ENCODE peak calls at places on chromosomes 16 and 17, in six cellular contexts. One of them, this sample, is unnamed.

GRCh38 chr17:48259710-48260291 is 152.2 kb downstream of the SNX11 start:
- DNase-seq in activated T-cell treated with anti-CD3 and anti-CD28 coated beads, Interleukin-2, amount 50 U/mL, for 48 hours: no peak
- DNase-seq in HL-60: no peak
- DNase-seq in EL: peak
- DNase-seq in NCI-H1436: peak
- DNase-seq in SJCRH30: peak
- DNase-seq in this sample: peak

GRCh38 chr16:88296437-88297177 is 86.2 kb upstream of the ZNF469 start:
- DNase-seq in activated T-cell treated with anti-CD3 and anti-CD28 coated beads, Interleukin-2, amount 50 U/mL, for 48 hours: no peak
- DNase-seq in HL-60: no peak
- DNase-seq in EL: no peak
- DNase-seq in NCI-H1436: no peak
- DNase-seq in SJCRH30: no peak
- DNase-seq in this sample: no peak

GRCh38 chr16:78297066-78297666 is 197.7 kb downstream of the WWOX start:
- DNase-seq in activated T-cell treated with anti-CD3 and anti-CD28 coated beads, Interleukin-2, amount 50 U/mL, for 48 hours: no peak
- DNase-seq in HL-60: no peak
- DNase-seq in EL: no peak
- DNase-seq in NCI-H1436: no peak
- DNase-seq in SJCRH30: peak
- DNase-seq in this sample: peak

GRCh38 chr17:68585643-68586042 is 15.5 kb downstream of the FAM20A start:
- DNase-seq in activated T-cell treated with anti-CD3 and anti-CD28 coated beads, Interleukin-2, amount 50 U/mL, for 48 hours: no peak
- DNase-seq in HL-60: no peak
- DNase-seq in EL: no peak
- DNase-seq in NCI-H1436: no peak
- DNase-seq in SJCRH30: no peak
- DNase-seq in this sample: no peak

GRCh38 chr17:71922439-71922838 is 198.4 kb upstream of the SOX9 start:
- DNase-seq in activated T-cell treated with anti-CD3 and anti-CD28 coated beads, Interleukin-2, amount 50 U/mL, for 48 hours: no peak
- DNase-seq in HL-60: no peak
- DNase-seq in EL: peak
- DNase-seq in NCI-H1436: no peak
- DNase-seq in SJCRH30: peak
- DNase-seq in this sample: peak

GRCh38 chr16:27111486-27111885 is 44.8 kb downstream of the C16orf82 start:
- DNase-seq in activated T-cell treated with anti-CD3 and anti-CD28 coated beads, Interleukin-2, amount 50 U/mL, for 48 hours: no peak
- DNase-seq in HL-60: no peak
- DNase-seq in EL: no peak
- DNase-seq in NCI-H1436: no peak
- DNase-seq in SJCRH30: no peak
- DNase-seq in this sample: no peak

GRCh38 chr16:252366-253337 is 18.0 kb downstream of the FAM234A start:
- DNase-seq in activated T-cell treated with anti-CD3 and anti-CD28 coated beads, Interleukin-2, amount 50 U/mL, for 48 hours: peak
- DNase-seq in HL-60: no peak
- DNase-seq in EL: no peak
- DNase-seq in NCI-H1436: no peak
- DNase-seq in SJCRH30: no peak
- DNase-seq in this sample: no peak

GRCh38 chr17:49494937-49495841 is at the start of gene NGFR:
- DNase-seq in activated T-cell treated with anti-CD3 and anti-CD28 coated beads, Interleukin-2, amount 50 U/mL, for 48 hours: peak
- DNase-seq in HL-60: peak
- DNase-seq in EL: peak
- DNase-seq in NCI-H1436: peak
- DNase-seq in SJCRH30: peak
- DNase-seq in this sample: no peak

GRCh38 chr16:11084484-11085024 is 140.2 kb downstream of the CLEC16A start:
- DNase-seq in activated T-cell treated with anti-CD3 and anti-CD28 coated beads, Interleukin-2, amount 50 U/mL, for 48 hours: no peak
- DNase-seq in HL-60: no peak
- DNase-seq in EL: peak
- DNase-seq in NCI-H1436: no peak
- DNase-seq in SJCRH30: peak
- DNase-seq in this sample: peak

GRCh38 chr16:55207679-55208294 is 116.2 kb upstream of the IRX6 start:
- DNase-seq in activated T-cell treated with anti-CD3 and anti-CD28 coated beads, Interleukin-2, amount 50 U/mL, for 48 hours: no peak
- DNase-seq in HL-60: no peak
- DNase-seq in EL: no peak
- DNase-seq in NCI-H1436: no peak
- DNase-seq in SJCRH30: peak
- DNase-seq in this sample: no peak

GRCh38 chr16:50491516-50491915 is 56.7 kb upstream of the NKD1 start:
- DNase-seq in activated T-cell treated with anti-CD3 and anti-CD28 coated beads, Interleukin-2, amount 50 U/mL, for 48 hours: peak
- DNase-seq in HL-60: no peak
- DNase-seq in EL: no peak
- DNase-seq in NCI-H1436: no peak
- DNase-seq in SJCRH30: no peak
- DNase-seq in this sample: no peak

GRCh38 chr16:49494386-49495150 is 121.0 kb downstream of the C16orf78 start:
- DNase-seq in activated T-cell treated with anti-CD3 and anti-CD28 coated beads, Interleukin-2, amount 50 U/mL, for 48 hours: no peak
- DNase-seq in HL-60: no peak
- DNase-seq in EL: no peak
- DNase-seq in NCI-H1436: no peak
- DNase-seq in SJCRH30: no peak
- DNase-seq in this sample: no peak

GRCh38 chr16:57628008-57628781 is at the start of gene ADGRG1:
- DNase-seq in activated T-cell treated with anti-CD3 and anti-CD28 coated beads, Interleukin-2, amount 50 U/mL, for 48 hours: peak
- DNase-seq in HL-60: peak
- DNase-seq in EL: peak
- DNase-seq in NCI-H1436: peak
- DNase-seq in SJCRH30: peak
- DNase-seq in this sample: peak

GRCh38 chr16:50645858-50646257 is 35.3 kb downstream of the SNX20 start:
- DNase-seq in activated T-cell treated with anti-CD3 and anti-CD28 coated beads, Interleukin-2, amount 50 U/mL, for 48 hours: no peak
- DNase-seq in HL-60: no peak
- DNase-seq in EL: no peak
- DNase-seq in NCI-H1436: no peak
- DNase-seq in SJCRH30: no peak
- DNase-seq in this sample: no peak

GRCh38 chr17:78774956-78775571 is 7.0 kb downstream of the CYTH1 start:
- DNase-seq in activated T-cell treated with anti-CD3 and anti-CD28 coated beads, Interleukin-2, amount 50 U/mL, for 48 hours: peak
- DNase-seq in HL-60: peak
- DNase-seq in EL: no peak
- DNase-seq in NCI-H1436: no peak
- DNase-seq in SJCRH30: no peak
- DNase-seq in this sample: no peak

GRCh38 chr17:39208893-39209292 is 8.8 kb downstream of the RPL19 start:
- DNase-seq in activated T-cell treated with anti-CD3 and anti-CD28 coated beads, Interleukin-2, amount 50 U/mL, for 48 hours: no peak
- DNase-seq in HL-60: peak
- DNase-seq in EL: no peak
- DNase-seq in NCI-H1436: no peak
- DNase-seq in SJCRH30: peak
- DNase-seq in this sample: no peak

GRCh38 chr16:50542703-50543102 is 5.5 kb upstream of the NKD1 start:
- DNase-seq in activated T-cell treated with anti-CD3 and anti-CD28 coated beads, Interleukin-2, amount 50 U/mL, for 48 hours: no peak
- DNase-seq in HL-60: no peak
- DNase-seq in EL: no peak
- DNase-seq in NCI-H1436: no peak
- DNase-seq in SJCRH30: no peak
- DNase-seq in this sample: no peak

GRCh38 chr17:57413848-57414651 is 157.7 kb downstream of the MSI2 start:
- DNase-seq in activated T-cell treated with anti-CD3 and anti-CD28 coated beads, Interleukin-2, amount 50 U/mL, for 48 hours: no peak
- DNase-seq in HL-60: no peak
- DNase-seq in EL: no peak
- DNase-seq in NCI-H1436: no peak
- DNase-seq in SJCRH30: no peak
- DNase-seq in this sample: no peak

GRCh38 chr17:78924481-78925151 is 571 bp downstream of the TIMP2 start:
- DNase-seq in activated T-cell treated with anti-CD3 and anti-CD28 coated beads, Interleukin-2, amount 50 U/mL, for 48 hours: no peak
- DNase-seq in HL-60: no peak
- DNase-seq in EL: peak
- DNase-seq in NCI-H1436: no peak
- DNase-seq in SJCRH30: peak
- DNase-seq in this sample: no peak

GRCh38 chr16:23745263-23745662 is 9.6 kb upstream of the CHP2 start:
- DNase-seq in activated T-cell treated with anti-CD3 and anti-CD28 coated beads, Interleukin-2, amount 50 U/mL, for 48 hours: no peak
- DNase-seq in HL-60: no peak
- DNase-seq in EL: no peak
- DNase-seq in NCI-H1436: no peak
- DNase-seq in SJCRH30: no peak
- DNase-seq in this sample: no peak

GRCh38 chr16:81889896-81890634 is 111.0 kb downstream of the PLCG2 start:
- DNase-seq in activated T-cell treated with anti-CD3 and anti-CD28 coated beads, Interleukin-2, amount 50 U/mL, for 48 hours: peak
- DNase-seq in HL-60: peak
- DNase-seq in EL: peak
- DNase-seq in NCI-H1436: peak
- DNase-seq in SJCRH30: peak
- DNase-seq in this sample: peak

GRCh38 chr16:57530104-57530522 is 6.3 kb downstream of the CCDC102A start:
- DNase-seq in activated T-cell treated with anti-CD3 and anti-CD28 coated beads, Interleukin-2, amount 50 U/mL, for 48 hours: peak
- DNase-seq in HL-60: no peak
- DNase-seq in EL: peak
- DNase-seq in NCI-H1436: no peak
- DNase-seq in SJCRH30: no peak
- DNase-seq in this sample: peak

GRCh38 chr17:40707720-40708119 is 4.2 kb upstream of the KRT24 start:
- DNase-seq in activated T-cell treated with anti-CD3 and anti-CD28 coated beads, Interleukin-2, amount 50 U/mL, for 48 hours: no peak
- DNase-seq in HL-60: peak
- DNase-seq in EL: no peak
- DNase-seq in NCI-H1436: no peak
- DNase-seq in SJCRH30: no peak
- DNase-seq in this sample: peak

GRCh38 chr16:21088646-21089538 is 61.8 kb downstream of the DNAH3 start:
- DNase-seq in activated T-cell treated with anti-CD3 and anti-CD28 coated beads, Interleukin-2, amount 50 U/mL, for 48 hours: no peak
- DNase-seq in HL-60: no peak
- DNase-seq in EL: peak
- DNase-seq in NCI-H1436: no peak
- DNase-seq in SJCRH30: no peak
- DNase-seq in this sample: peak

GRCh38 chr17:70166571-70166970 is 2.8 kb upstream of the KCNJ2 start:
- DNase-seq in activated T-cell treated with anti-CD3 and anti-CD28 coated beads, Interleukin-2, amount 50 U/mL, for 48 hours: no peak
- DNase-seq in HL-60: no peak
- DNase-seq in EL: no peak
- DNase-seq in NCI-H1436: no peak
- DNase-seq in SJCRH30: no peak
- DNase-seq in this sample: no peak

GRCh38 chr17:81329279-81329926 is 34.3 kb upstream of the SLC38A10 start:
- DNase-seq in activated T-cell treated with anti-CD3 and anti-CD28 coated beads, Interleukin-2, amount 50 U/mL, for 48 hours: no peak
- DNase-seq in HL-60: peak
- DNase-seq in EL: peak
- DNase-seq in NCI-H1436: no peak
- DNase-seq in SJCRH30: peak
- DNase-seq in this sample: peak

GRCh38 chr17:59963738-59964454 is 644 bp downstream of the RNFT1 start:
- DNase-seq in activated T-cell treated with anti-CD3 and anti-CD28 coated beads, Interleukin-2, amount 50 U/mL, for 48 hours: peak
- DNase-seq in HL-60: no peak
- DNase-seq in EL: peak
- DNase-seq in NCI-H1436: peak
- DNase-seq in SJCRH30: peak
- DNase-seq in this sample: peak

GRCh38 chr16:12545792-12546342 is 257.8 kb downstream of the CPPED1 start:
- DNase-seq in activated T-cell treated with anti-CD3 and anti-CD28 coated beads, Interleukin-2, amount 50 U/mL, for 48 hours: no peak
- DNase-seq in HL-60: no peak
- DNase-seq in EL: no peak
- DNase-seq in NCI-H1436: no peak
- DNase-seq in SJCRH30: no peak
- DNase-seq in this sample: no peak

GRCh38 chr17:39765159-39765558 is 27.4 kb downstream of the GRB7 start:
- DNase-seq in activated T-cell treated with anti-CD3 and anti-CD28 coated beads, Interleukin-2, amount 50 U/mL, for 48 hours: peak
- DNase-seq in HL-60: no peak
- DNase-seq in EL: no peak
- DNase-seq in NCI-H1436: no peak
- DNase-seq in SJCRH30: no peak
- DNase-seq in this sample: no peak

GRCh38 chr17:29595107-29595942 is 2.4 kb downstream of the ANKRD13B start:
- DNase-seq in activated T-cell treated with anti-CD3 and anti-CD28 coated beads, Interleukin-2, amount 50 U/mL, for 48 hours: no peak
- DNase-seq in HL-60: no peak
- DNase-seq in EL: no peak
- DNase-seq in NCI-H1436: no peak
- DNase-seq in SJCRH30: no peak
- DNase-seq in this sample: no peak

GRCh38 chr17:38509772-38510423 is 81.6 kb downstream of the ARHGAP23 start:
- DNase-seq in activated T-cell treated with anti-CD3 and anti-CD28 coated beads, Interleukin-2, amount 50 U/mL, for 48 hours: no peak
- DNase-seq in HL-60: no peak
- DNase-seq in EL: no peak
- DNase-seq in NCI-H1436: no peak
- DNase-seq in SJCRH30: no peak
- DNase-seq in this sample: no peak

This sample was measured in renal cortical epithelial cell.